ENCODE peak calls at places on chromosomes 13 and 19, in six cellular contexts. K is MM.1S, C is fibroblast of lung, F is HCT116, D is upper lobe of right lung, S is neural progenitor cell. Y is an unnamed sample.
A peak's percentile ranks its signal among the peaks of the same experiment; 100 is the strongest.

GRCh38 chr13:42360046-42360445 is 88.1 kb downstream of the AKAP11 start:
- DNase-seq in K (no peak), C (no peak), F (no peak), D (no peak), S (no peak), Y (no peak)

GRCh38 chr19:30718728-30719127 is 346.5 kb downstream of the ZNF536 start:
- DNase-seq in K (no peak), C (no peak), F (no peak), D (no peak), S (no peak), Y (no peak)

GRCh38 chr13:42001580-42001979 is 40.7 kb upstream of the VWA8 start:
- DNase-seq in K (no peak), C (peak; percentile 96), F (no peak), D (peak; percentile 66), S (peak; percentile 3), Y (no peak)

GRCh38 chr13:50127017-50127725 is 111.9 kb downstream of the KCNRG start:
- DNase-seq in K (no peak), C (peak; percentile 33), F (no peak), D (peak; percentile 85), S (peak; percentile 75), Y (peak; percentile 66)

GRCh38 chr19:50669319-50670101 is 20.3 kb downstream of the C19orf81 start:
- DNase-seq in K (peak; percentile 26), C (peak; percentile 1), F (no peak), D (no peak), S (no peak), Y (no peak)

GRCh38 chr19:52170863-52171320 is 529 bp downstream of the ZNF836 start:
- DNase-seq in K (no peak), C (no peak), F (no peak), D (peak; percentile 69), S (peak; percentile 57), Y (no peak)

GRCh38 chr19:49997709-49998108 is 27.5 kb downstream of the VRK3 start:
- DNase-seq in K (peak; percentile 16), C (peak; percentile 11), F (peak; percentile 49), D (no peak), S (peak; percentile 60), Y (no peak)

GRCh38 chr19:45424191-45425058 is 708 bp upstream of the ERCC1 start:
- DNase-seq in K (peak; percentile 50), C (peak; percentile 97), F (peak; percentile 91), D (peak; percentile 82), S (peak; percentile 51), Y (peak; percentile 76)

GRCh38 chr19:10861118-10861651 is 10.2 kb upstream of the CARM1 start:
- DNase-seq in K (no peak), C (no peak), F (peak; percentile 31), D (no peak), S (peak; percentile 45), Y (peak; percentile 68)

GRCh38 chr13:47890146-47890814 is 110.8 kb downstream of the SUCLA2 start:
- DNase-seq in K (no peak), C (no peak), F (no peak), D (no peak), S (no peak), Y (no peak)

GRCh38 chr13:110239280-110240120 is 67.5 kb downstream of the COL4A1 start:
- DNase-seq in K (no peak), C (no peak), F (no peak), D (no peak), S (no peak), Y (no peak)

GRCh38 chr13:100464006-100464405 is 124.6 kb downstream of the GGACT start:
- DNase-seq in K (no peak), C (peak; percentile 23), F (no peak), D (no peak), S (no peak), Y (no peak)

GRCh38 chr13:23684647-23685046 is 114.4 kb downstream of the TNFRSF19 start:
- DNase-seq in K (no peak), C (no peak), F (no peak), D (no peak), S (no peak), Y (no peak)

GRCh38 chr19:7266832-7267231 is 27.4 kb downstream of the INSR start:
- DNase-seq in K (no peak), C (no peak), F (no peak), D (no peak), S (no peak), Y (no peak)

GRCh38 chr19:20179946-20180345 is 12.9 kb downstream of the ZNF486 start:
- DNase-seq in K (no peak), C (peak; percentile 7), F (no peak), D (no peak), S (no peak), Y (no peak)

GRCh38 chr13:101881593-101881992 is 429.1 kb downstream of the ITGBL1 start:
- DNase-seq in K (no peak), C (no peak), F (no peak), D (no peak), S (no peak), Y (no peak)

GRCh38 chr13:25170554-25171107 is 1.5 kb downstream of the AMER2 start:
- DNase-seq in K (no peak), C (no peak), F (no peak), D (no peak), S (peak; percentile 67), Y (no peak)

GRCh38 chr13:77176350-77176749 is 149.4 kb upstream of the FBXL3 start:
- DNase-seq in K (no peak), C (peak; percentile 82), F (no peak), D (no peak), S (no peak), Y (no peak)

GRCh38 chr13:54965881-54966280 is 1937.3 kb downstream of the OLFM4 start:
- DNase-seq in K (no peak), C (peak; percentile 6), F (no peak), D (no peak), S (no peak), Y (no peak)

GRCh38 chr19:35266904-35267817 is 1.6 kb upstream of the USF2 start:
- DNase-seq in K (peak; percentile 37), C (no peak), F (no peak), D (peak; percentile 82), S (peak; percentile 49), Y (peak; percentile 49)

GRCh38 chr19:35265126-35265995 is 3.4 kb upstream of the USF2 start:
- DNase-seq in K (no peak), C (no peak), F (no peak), D (peak; percentile 51), S (no peak), Y (peak; percentile 46)

GRCh38 chr19:35264281-35265125 is 4.3 kb upstream of the USF2 start:
- DNase-seq in K (no peak), C (no peak), F (no peak), D (peak; percentile 46), S (no peak), Y (peak; percentile 41)

GRCh38 chr19:35267818-35268545 is 780 bp upstream of the USF2 start:
- DNase-seq in K (peak; percentile 83), C (peak; percentile 62), F (peak; percentile 24), D (peak; percentile 90), S (peak; percentile 89), Y (peak; percentile 87)

GRCh38 chr19:35266149-35266903 is 2.4 kb upstream of the USF2 start:
- DNase-seq in K (no peak), C (no peak), F (no peak), D (peak; percentile 63), S (no peak), Y (peak; percentile 47)
- H3K27ac ChIP-seq in K (no peak overlapping the region), C (no peak overlapping the region), F (peak overlapping the region; percentile 93), D (no peak overlapping the region), S (no peak overlapping the region), Y (peak overlapping the region; percentile 98)

GRCh38 chr13:94169783-94170513 is 309.5 kb downstream of the DCT start:
- DNase-seq in K (no peak), C (peak; percentile 50), F (no peak), D (no peak), S (peak; percentile 25), Y (no peak)
- H3K27ac ChIP-seq in K (no peak overlapping the region), C (no peak overlapping the region), F (no peak overlapping the region), D (no peak overlapping the region), S (no peak overlapping the region), Y (no peak overlapping the region)

GRCh38 chr19:2331601-2332246 is 3.2 kb downstream of the SPPL2B start:
- DNase-seq in K (no peak), C (no peak), F (no peak), D (no peak), S (no peak), Y (no peak)

GRCh38 chr19:2329162-2329505 is 650 bp downstream of the SPPL2B start:
- DNase-seq in K (no peak), C (no peak), F (no peak), D (no peak), S (no peak), Y (no peak)

GRCh38 chr19:2329528-2329927 is 1.0 kb downstream of the SPPL2B start:
- DNase-seq in K (no peak), C (no peak), F (no peak), D (no peak), S (peak; percentile 93), Y (peak; percentile 64)

GRCh38 chr19:2330632-2331284 is 2.3 kb downstream of the SPPL2B start:
- DNase-seq in K (no peak), C (no peak), F (no peak), D (no peak), S (no peak), Y (peak; percentile 93)

DNA sequence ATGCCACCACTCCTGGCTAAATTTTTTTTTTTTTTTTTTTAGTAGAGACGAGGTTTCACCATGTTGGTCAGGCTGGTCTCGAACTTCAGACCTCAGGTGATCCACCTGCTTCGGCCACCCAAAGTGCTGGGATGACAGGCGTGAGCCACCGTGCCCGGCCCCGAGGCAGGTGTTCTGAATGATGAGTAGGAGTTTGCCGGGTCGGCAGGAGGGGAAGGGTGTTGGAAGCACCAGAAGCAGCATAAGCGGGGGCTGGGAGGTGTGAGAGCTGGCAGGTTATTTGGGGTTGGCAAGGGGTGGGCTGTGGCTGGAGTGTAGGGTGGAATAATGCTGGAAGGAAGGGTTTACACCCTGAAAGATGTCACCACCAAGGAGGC is 1.8 kb downstream of the SPPL2B start:
- DNase-seq in K (no peak), C (no peak), F (no peak), D (no peak), S (no peak), Y (no peak)
- H3K27ac ChIP-seq in K (no peak overlapping the region), C (no peak overlapping the region), F (no peak overlapping the region), D (no peak overlapping the region), S (no peak overlapping the region), Y (peak overlapping the region; percentile 98)

GRCh38 chr19:47257411-47258169 is 1.3 kb downstream of the CCDC9 start:
- DNase-seq in K (no peak), C (no peak), F (no peak), D (no peak), S (no peak), Y (no peak)

GRCh38 chr19:47253467-47253881 is 2.9 kb upstream of the CCDC9 start:
- DNase-seq in K (no peak), C (peak; percentile 95), F (no peak), D (no peak), S (no peak), Y (no peak)

GRCh38 chr19:47255947-47256687 is at the start of gene CCDC9:
- DNase-seq in K (peak; percentile 97), C (peak; percentile 94), F (peak; percentile 92), D (peak; percentile 99), S (peak; percentile 99), Y (peak; percentile 93)

GRCh38 chr19:47256688-47257410 is 524 bp downstream of the CCDC9 start:
- DNase-seq in K (peak; percentile 99), C (peak; percentile 96), F (peak; percentile 95), D (peak; percentile 100), S (peak; percentile 100), Y (peak; percentile 100)

DNA sequence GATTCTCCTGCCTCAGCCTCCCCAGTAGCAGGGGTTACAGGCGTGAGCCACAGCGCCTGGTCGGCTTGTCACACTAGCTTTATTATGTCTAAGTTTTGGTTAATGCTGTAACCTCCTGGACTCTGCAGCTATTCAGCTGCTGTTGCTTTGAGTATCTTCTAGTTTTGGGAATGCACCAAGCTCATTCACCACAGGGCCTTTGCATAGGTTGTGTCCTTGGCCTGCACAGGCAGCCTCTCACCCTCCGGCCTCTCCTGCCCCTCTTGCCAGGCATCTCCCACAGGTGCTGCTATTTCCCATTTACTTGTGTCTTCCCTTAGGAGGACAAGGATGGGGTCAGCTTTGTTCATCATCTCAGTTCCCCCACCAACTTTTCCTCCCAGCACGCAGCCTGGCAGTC is 2.4 kb upstream of the CCDC9 start:
- DNase-seq in K (no peak), C (no peak), F (no peak), D (no peak), S (no peak), Y (no peak)
- H3K27ac ChIP-seq in K (no peak overlapping the region), C (peak overlapping the region; percentile 29), F (peak overlapping the region; percentile 63), D (no peak overlapping the region), S (no peak overlapping the region), Y (no peak overlapping the region)